ENCODE peak calls at places on chromosomes 12 and 14, in seven cellular contexts. One of them, this sample, is unnamed.
A peak's percentile ranks its signal among the peaks of the same experiment; 100 is the strongest.

GRCh38 chr14:68253878-68254528 is 434.4 kb downstream of the RAD51B start:
- DNase-seq in GM12878: no peak
- DNase-seq in SK-N-SH: no peak
- DNase-seq in K562: no peak
- DNase-seq in HCT116: no peak
- DNase-seq in Panc1: no peak
- DNase-seq in HepG2: no peak
- DNase-seq in this sample: no peak

GRCh38 chr12:26621932-26622331 is 211.1 kb downstream of the ITPR2 start:
- DNase-seq in SK-N-SH: no peak
- DNase-seq in K562: no peak
- DNase-seq in HCT116: no peak
- DNase-seq in GM12878: no peak
- DNase-seq in HepG2: no peak
- DNase-seq in Panc1: no peak
- DNase-seq in this sample: no peak

GRCh38 chr12:113525066-113525465 is 53.4 kb upstream of the LHX5 start:
- DNase-seq in SK-N-SH: no peak
- DNase-seq in HCT116: no peak
- DNase-seq in GM12878: no peak
- DNase-seq in K562: no peak
- DNase-seq in HepG2: no peak
- DNase-seq in Panc1: no peak
- DNase-seq in this sample: no peak

GRCh38 chr14:92599786-92600185 is 86.2 kb downstream of the RIN3 start:
- DNase-seq in K562: no peak
- DNase-seq in SK-N-SH: no peak
- DNase-seq in GM12878: no peak
- DNase-seq in HepG2: no peak
- DNase-seq in Panc1: no peak
- DNase-seq in HCT116: no peak
- DNase-seq in this sample: no peak

GRCh38 chr12:96136720-96137378 is 57.3 kb upstream of the ELK3 start:
- DNase-seq in HCT116: no peak
- DNase-seq in K562: no peak
- DNase-seq in SK-N-SH: no peak
- DNase-seq in Panc1: no peak
- DNase-seq in HepG2: no peak
- DNase-seq in GM12878: no peak
- DNase-seq in this sample: no peak

GRCh38 chr14:69518341-69519101 is 34.0 kb downstream of the PLEKHD1 start:
- DNase-seq in SK-N-SH: no peak
- DNase-seq in K562: no peak
- DNase-seq in HCT116: no peak
- DNase-seq in Panc1: no peak
- DNase-seq in GM12878: no peak
- DNase-seq in HepG2: no peak
- DNase-seq in this sample: no peak

GRCh38 chr14:104143071-104143470 is 4.7 kb downstream of the KIF26A start:
- DNase-seq in SK-N-SH: peak; percentile 14
- DNase-seq in K562: no peak
- DNase-seq in HCT116: no peak
- DNase-seq in HepG2: no peak
- DNase-seq in Panc1: no peak
- DNase-seq in GM12878: no peak
- DNase-seq in this sample: no peak

GRCh38 chr14:46580941-46581671 is 70.5 kb downstream of the RPL10L start:
- DNase-seq in SK-N-SH: peak; percentile 0
- DNase-seq in HepG2: peak; percentile 16
- DNase-seq in GM12878: no peak
- DNase-seq in K562: peak; percentile 25
- DNase-seq in HCT116: peak; percentile 31
- DNase-seq in Panc1: no peak
- DNase-seq in this sample: peak; percentile 2

GRCh38 chr12:32198555-32198954 is 91.9 kb downstream of the BICD1 start:
- DNase-seq in Panc1: peak; percentile 86
- DNase-seq in K562: no peak
- DNase-seq in HCT116: peak; percentile 10
- DNase-seq in HepG2: no peak
- DNase-seq in SK-N-SH: no peak
- DNase-seq in GM12878: no peak
- DNase-seq in this sample: no peak

GRCh38 chr14:55752580-55753365 is 172.8 kb downstream of the KTN1 start:
- DNase-seq in SK-N-SH: no peak
- DNase-seq in K562: no peak
- DNase-seq in HepG2: no peak
- DNase-seq in GM12878: no peak
- DNase-seq in Panc1: no peak
- DNase-seq in HCT116: no peak
- DNase-seq in this sample: no peak

GRCh38 chr12:49564241-49565118 is 3.5 kb downstream of the MCRS1 start:
- DNase-seq in GM12878: no peak
- DNase-seq in K562: no peak
- DNase-seq in HepG2: no peak
- DNase-seq in Panc1: no peak
- DNase-seq in SK-N-SH: peak; percentile 5
- DNase-seq in HCT116: no peak
- DNase-seq in this sample: no peak

GRCh38 chr12:113162102-113163029 is 12.8 kb downstream of the CFAP73 start:
- DNase-seq in Panc1: no peak
- DNase-seq in HepG2: no peak
- DNase-seq in HCT116: no peak
- DNase-seq in SK-N-SH: peak; percentile 79
- DNase-seq in K562: peak; percentile 49
- DNase-seq in GM12878: no peak
- DNase-seq in this sample: no peak

GRCh38 chr14:100212476-100213333 is 26.2 kb upstream of the YY1 start:
- DNase-seq in K562: peak; percentile 50
- DNase-seq in GM12878: no peak
- DNase-seq in SK-N-SH: no peak
- DNase-seq in HepG2: no peak
- DNase-seq in Panc1: no peak
- DNase-seq in HCT116: no peak
- DNase-seq in this sample: no peak

GRCh38 chr12:103771466-103771865 is 69.6 kb downstream of the NT5DC3 start:
- DNase-seq in HepG2: peak; percentile 42
- DNase-seq in HCT116: no peak
- DNase-seq in SK-N-SH: peak; percentile 61
- DNase-seq in K562: peak; percentile 51
- DNase-seq in Panc1: no peak
- DNase-seq in GM12878: no peak
- DNase-seq in this sample: peak; percentile 76

GRCh38 chr12:70989232-70989631 is 68.7 kb upstream of the PTPRR start:
- DNase-seq in HCT116: no peak
- DNase-seq in GM12878: no peak
- DNase-seq in HepG2: no peak
- DNase-seq in Panc1: no peak
- DNase-seq in K562: no peak
- DNase-seq in SK-N-SH: no peak
- DNase-seq in this sample: no peak

GRCh38 chr14:69573205-69573840 is 1.3 kb downstream of the CCDC177 start:
- DNase-seq in HCT116: no peak
- DNase-seq in K562: no peak
- DNase-seq in GM12878: no peak
- DNase-seq in SK-N-SH: peak; percentile 19
- DNase-seq in Panc1: no peak
- DNase-seq in HepG2: no peak
- DNase-seq in this sample: peak; percentile 48

GRCh38 chr14:58752782-58753181 is 115.0 kb downstream of the DACT1 start:
- DNase-seq in HepG2: peak; percentile 18
- DNase-seq in HCT116: no peak
- DNase-seq in Panc1: no peak
- DNase-seq in GM12878: no peak
- DNase-seq in SK-N-SH: no peak
- DNase-seq in K562: no peak
- DNase-seq in this sample: no peak

GRCh38 chr12:128956755-128957154 is 103.5 kb downstream of the GLT1D1 start:
- DNase-seq in K562: no peak
- DNase-seq in GM12878: no peak
- DNase-seq in HCT116: no peak
- DNase-seq in Panc1: no peak
- DNase-seq in SK-N-SH: no peak
- DNase-seq in HepG2: no peak
- DNase-seq in this sample: no peak

GRCh38 chr14:98941481-98941880 is 330.5 kb downstream of the BCL11B start:
- DNase-seq in Panc1: no peak
- DNase-seq in HepG2: no peak
- DNase-seq in HCT116: no peak
- DNase-seq in GM12878: no peak
- DNase-seq in K562: no peak
- DNase-seq in SK-N-SH: no peak
- DNase-seq in this sample: no peak

GRCh38 chr12:70598467-70599194 is 38.6 kb downstream of the PTPRB start:
- DNase-seq in K562: peak; percentile 31
- DNase-seq in SK-N-SH: peak; percentile 21
- DNase-seq in GM12878: no peak
- DNase-seq in Panc1: no peak
- DNase-seq in HCT116: no peak
- DNase-seq in HepG2: no peak
- DNase-seq in this sample: no peak

GRCh38 chr12:78916845-78917480 is 52.4 kb downstream of the SYT1 start:
- DNase-seq in Panc1: no peak
- DNase-seq in HepG2: no peak
- DNase-seq in GM12878: no peak
- DNase-seq in SK-N-SH: no peak
- DNase-seq in K562: no peak
- DNase-seq in HCT116: peak; percentile 84
- DNase-seq in this sample: no peak

GRCh38 chr12:26711072-26711471 is 121.9 kb downstream of the ITPR2 start:
- DNase-seq in K562: no peak
- DNase-seq in Panc1: no peak
- DNase-seq in HepG2: no peak
- DNase-seq in GM12878: no peak
- DNase-seq in HCT116: no peak
- DNase-seq in SK-N-SH: no peak
- DNase-seq in this sample: no peak

GRCh38 chr14:105311838-105312237 is 2.7 kb upstream of the PACS2 start:
- DNase-seq in Panc1: no peak
- DNase-seq in HCT116: no peak
- DNase-seq in GM12878: no peak
- DNase-seq in SK-N-SH: peak; percentile 7
- DNase-seq in HepG2: no peak
- DNase-seq in K562: no peak
- DNase-seq in this sample: no peak
- TF ChIP-seq SIN3A in Panc1: no peak
- TF ChIP-seq SIN3A in HCT116: no peak
- TF ChIP-seq SIN3A in GM12878: no peak
- TF ChIP-seq SIN3A in SK-N-SH: no peak
- TF ChIP-seq SIN3A in HepG2: no peak
- TF ChIP-seq SIN3A in K562: no peak
- TF ChIP-seq SIN3A in this sample: no peak

DNA sequence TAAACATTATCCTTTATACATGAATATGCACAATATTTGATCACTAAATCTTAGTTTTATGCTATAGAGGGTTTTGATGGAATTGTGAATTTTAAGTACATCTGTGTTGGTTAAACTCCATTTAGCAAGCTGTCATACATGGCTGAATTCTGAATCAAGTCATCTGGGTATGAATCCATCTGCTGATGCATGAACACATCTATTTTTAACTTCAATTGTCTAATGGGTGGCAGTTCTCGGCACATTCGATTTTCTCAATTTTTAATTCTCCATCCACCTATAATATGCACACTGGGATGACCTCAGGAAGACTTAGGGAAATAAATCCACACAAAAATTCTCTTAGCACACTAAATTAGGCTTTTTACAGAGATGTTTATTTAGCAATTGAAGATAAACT is 44.3 kb upstream of the VPS33A start:
- DNase-seq in HepG2: no peak
- DNase-seq in Panc1: no peak
- DNase-seq in HCT116: no peak
- DNase-seq in K562: no peak
- DNase-seq in GM12878: no peak
- DNase-seq in SK-N-SH: no peak
- DNase-seq in this sample: no peak
- TF ChIP-seq SIN3A in HepG2: no peak
- TF ChIP-seq SIN3A in Panc1: no peak
- TF ChIP-seq SIN3A in HCT116: no peak
- TF ChIP-seq SIN3A in K562: no peak
- TF ChIP-seq SIN3A in GM12878: no peak
- TF ChIP-seq SIN3A in SK-N-SH: no peak
- TF ChIP-seq SIN3A in this sample: no peak

GRCh38 chr12:105084251-105085250 is at the start of gene ALDH1L2:
- DNase-seq in K562: peak; percentile 71
- DNase-seq in HepG2: peak; percentile 15
- DNase-seq in Panc1: no peak
- DNase-seq in HCT116: peak; percentile 35
- DNase-seq in GM12878: no peak
- DNase-seq in SK-N-SH: peak; percentile 95
- DNase-seq in this sample: peak; percentile 73
- TF ChIP-seq SIN3A in K562: no peak
- TF ChIP-seq SIN3A in HepG2: no peak
- TF ChIP-seq SIN3A in Panc1: no peak
- TF ChIP-seq SIN3A in HCT116: no peak
- TF ChIP-seq SIN3A in GM12878: no peak
- TF ChIP-seq SIN3A in SK-N-SH: no peak
- TF ChIP-seq SIN3A in this sample: no peak

GRCh38 chr12:102484017-102484731 is 3.8 kb upstream of the IGF1 start:
- DNase-seq in K562: peak; percentile 73
- DNase-seq in SK-N-SH: peak; percentile 45
- DNase-seq in Panc1: peak; percentile 18
- DNase-seq in GM12878: peak; percentile 84
- DNase-seq in HepG2: peak; percentile 26
- DNase-seq in HCT116: peak; percentile 34
- DNase-seq in this sample: no peak
- TF ChIP-seq SIN3A in K562: no peak
- TF ChIP-seq SIN3A in SK-N-SH: no peak
- TF ChIP-seq SIN3A in Panc1: no peak
- TF ChIP-seq SIN3A in GM12878: no peak
- TF ChIP-seq SIN3A in HepG2: no peak
- TF ChIP-seq SIN3A in HCT116: no peak
- TF ChIP-seq SIN3A in this sample: no peak

DNA sequence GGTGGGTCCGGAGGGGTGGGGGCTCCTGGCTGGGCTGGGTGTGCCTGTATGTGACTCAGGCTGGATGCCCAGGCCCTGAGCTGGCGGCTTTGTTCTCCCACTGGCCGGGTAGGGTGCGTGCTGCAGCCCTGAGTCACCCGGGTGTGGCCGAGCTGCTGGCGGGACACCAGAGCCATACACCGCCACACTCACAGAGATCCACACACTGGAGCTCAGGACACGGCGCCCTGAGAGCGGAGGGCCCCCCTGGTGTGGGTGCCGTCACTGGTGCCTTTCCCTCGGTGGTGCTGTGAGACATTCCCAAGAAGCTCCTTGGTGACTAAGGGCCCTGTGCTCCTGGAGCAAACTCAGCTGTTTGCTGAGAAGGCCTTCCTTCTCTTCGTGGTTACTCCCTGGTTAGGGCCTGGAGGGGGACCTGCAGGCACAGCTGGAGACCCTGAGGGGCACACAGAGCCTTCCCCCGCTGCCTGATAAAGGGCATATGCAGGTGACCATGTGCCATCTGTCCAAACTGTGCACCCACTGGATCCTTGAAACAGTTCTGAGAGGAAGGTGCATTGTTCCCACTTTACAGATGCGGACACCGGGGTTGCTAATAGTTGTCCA is 44.3 kb downstream of the KRT80 start:
- DNase-seq in GM12878: no peak
- DNase-seq in Panc1: peak; percentile 94
- DNase-seq in HepG2: peak; percentile 67
- DNase-seq in HCT116: peak; percentile 99
- DNase-seq in SK-N-SH: peak; percentile 58
- DNase-seq in K562: peak; percentile 55
- DNase-seq in this sample: no peak
- TF ChIP-seq SIN3A in GM12878: no peak
- TF ChIP-seq SIN3A in Panc1: no peak
- TF ChIP-seq SIN3A in HepG2: no peak
- TF ChIP-seq SIN3A in HCT116: no peak
- TF ChIP-seq SIN3A in SK-N-SH: no peak
- TF ChIP-seq SIN3A in K562: no peak
- TF ChIP-seq SIN3A in this sample: no peak

GRCh38 chr12:110684322-110684836 is 4.5 kb downstream of the HVCN1 start:
- DNase-seq in Panc1: no peak
- DNase-seq in HCT116: no peak
- DNase-seq in SK-N-SH: peak; percentile 56
- DNase-seq in GM12878: no peak
- DNase-seq in HepG2: no peak
- DNase-seq in K562: no peak
- DNase-seq in this sample: no peak
- TF ChIP-seq SIN3A in Panc1: no peak
- TF ChIP-seq SIN3A in HCT116: no peak
- TF ChIP-seq SIN3A in SK-N-SH: no peak
- TF ChIP-seq SIN3A in GM12878: no peak
- TF ChIP-seq SIN3A in HepG2: no peak
- TF ChIP-seq SIN3A in K562: no peak
- TF ChIP-seq SIN3A in this sample: no peak